ENCODE peak calls at places on chromosomes 6 and 20, in six cellular contexts. G is foreskin melanocyte; C is HAP-1; A is NCI-H2029 treated with DMSO at 0.1 percent for 48 hours; E is astrocyte; Y is activated effector memory CD4-positive, alpha-beta T cell treated with Interleukin-2 at 50 U/mL for 16 hours. P is an unnamed sample.

GRCh38 chr20:61899971-61900370 is 165.7 kb downstream of the TAF4 start:
- DNase-seq in G (no peak), C (no peak), A (no peak), E (no peak), Y (no peak), P (no peak)

GRCh38 chr6:27545271-27546046 is 72.6 kb upstream of the ZNF184 start:
- DNase-seq in G (peak), C (peak), A (no peak), E (peak), Y (no peak), P (peak)

GRCh38 chr6:69926745-69927144 is 60.4 kb downstream of the COL19A1 start:
- DNase-seq in G (no peak), C (no peak), A (no peak), E (no peak), Y (no peak), P (no peak)

GRCh38 chr20:49316704-49317103 is 38.8 kb upstream of the ZNFX1 start:
- DNase-seq in G (no peak), C (no peak), A (no peak), E (no peak), Y (no peak), P (no peak)

GRCh38 chr20:62770111-62770910 is 26.0 kb upstream of the MRGBP start:
- DNase-seq in G (no peak), C (no peak), A (no peak), E (no peak), Y (no peak), P (no peak)

GRCh38 chr6:43453831-43454230 is 1.5 kb downstream of the DLK2 start:
- DNase-seq in G (no peak), C (no peak), A (no peak), E (no peak), Y (no peak), P (no peak)

GRCh38 chr6:44630125-44631028 is 242.9 kb downstream of the CDC5L start:
- DNase-seq in G (peak), C (peak), A (no peak), E (peak), Y (peak), P (peak)

GRCh38 chr20:59748555-59749292 is 144.4 kb downstream of the PHACTR3 start:
- DNase-seq in G (no peak), C (no peak), A (no peak), E (peak), Y (no peak), P (no peak)

GRCh38 chr6:143901885-143902708 is 37.8 kb downstream of the ZC2HC1B start:
- DNase-seq in G (peak), C (no peak), A (no peak), E (peak), Y (no peak), P (no peak)

GRCh38 chr6:83119742-83120300 is 52.4 kb downstream of the DOP1A start:
- DNase-seq in G (no peak), C (no peak), A (no peak), E (no peak), Y (no peak), P (no peak)

GRCh38 chr6:43913388-43914271 is 143.6 kb downstream of the VEGFA start:
- DNase-seq in G (no peak), C (no peak), A (no peak), E (peak), Y (no peak), P (no peak)

GRCh38 chr20:63775096-63775978 is 35.8 kb downstream of the SLC2A4RG start:
- DNase-seq in G (no peak), C (no peak), A (no peak), E (peak), Y (no peak), P (no peak)

GRCh38 chr6:79838851-79839250 is 108.5 kb downstream of the ELOVL4 start:
- DNase-seq in G (no peak), C (no peak), A (no peak), E (no peak), Y (no peak), P (no peak)

GRCh38 chr6:34834789-34835518 is 43.1 kb downstream of the BLTP3A start:
- DNase-seq in G (no peak), C (no peak), A (no peak), E (peak), Y (no peak), P (no peak)

GRCh38 chr6:118679293-118679692 is 27.9 kb upstream of the CEP85L start:
- DNase-seq in G (no peak), C (no peak), A (no peak), E (peak), Y (no peak), P (peak)

P was measured in COLO829.